ENCODE peak calls at places on chromosomes 6 and 20, in nine cellular contexts. T, I, G, Y, N, H, J, R and Z are unnamed samples.

GRCh38 chr6:144284753-144285547 is at the start of gene UTRN:
- DNase-seq in R (peak; percentile 29), I (peak; percentile 34), Y (peak; percentile 45), J (peak; percentile 94), N (peak; percentile 81), G (peak; percentile 76), T (peak; percentile 85), H (peak; percentile 87), Z (peak; percentile 15)

GRCh38 chr20:40108321-40108720 is 580.7 kb downstream of the MAFB start:
- DNase-seq in G (no peak), I (no peak), J (no peak), R (no peak), N (no peak), H (no peak), Y (no peak), T (no peak), Z (no peak)

GRCh38 chr6:79798841-79799240 is 148.5 kb downstream of the ELOVL4 start:
- DNase-seq in J (no peak), H (no peak), T (no peak), R (no peak), I (no peak), N (no peak), G (no peak), Y (no peak), Z (no peak)

GRCh38 chr6:90719321-90720195 is 132.7 kb upstream of the MAP3K7 start:
- DNase-seq in G (no peak), N (no peak), Y (no peak), H (no peak), J (no peak), T (no peak), I (no peak), R (no peak), Z (no peak)

GRCh38 chr6:35258858-35259193 is 709 bp upstream of the ZNF76 start:
- DNase-seq in I (no peak), N (peak; percentile 65), G (no peak), H (no peak), J (peak; percentile 67), Y (no peak), R (no peak), T (peak; percentile 60), Z (no peak)

GRCh38 chr6:122381494-122382083 is 17.9 kb upstream of the HSF2 start:
- DNase-seq in N (peak; percentile 71), R (peak; percentile 70), T (peak; percentile 86), G (peak; percentile 51), J (peak; percentile 92), Y (peak; percentile 34), H (peak; percentile 35), I (peak; percentile 72), Z (no peak)

GRCh38 chr6:56649782-56650181 is 7.1 kb upstream of the DST start:
- DNase-seq in T (peak; percentile 51), N (no peak), R (no peak), J (no peak), Y (no peak), I (no peak), G (no peak), H (no peak), Z (no peak)

GRCh38 chr6:30730611-30731435 is 10.7 kb downstream of the TUBB start:
- DNase-seq in R (peak; percentile 81), N (peak; percentile 83), T (peak; percentile 49), H (peak; percentile 67), Y (peak; percentile 31), I (peak; percentile 82), J (peak; percentile 94), G (peak; percentile 99), Z (peak; percentile 36)

GRCh38 chr20:32614772-32615171 is 29.6 kb upstream of the NOL4L start:
- DNase-seq in G (no peak), H (no peak), J (no peak), R (no peak), I (no peak), T (no peak), Y (no peak), N (no peak), Z (no peak)

GRCh38 chr20:10673176-10673830 is 496 bp downstream of the JAG1 start:
- DNase-seq in Y (no peak), T (no peak), G (peak; percentile 17), I (no peak), H (peak; percentile 53), R (no peak), J (peak; percentile 83), N (peak; percentile 40), Z (peak; percentile 48)

GRCh38 chr20:45014671-45015415 is 48.5 kb downstream of the STK4 start:
- DNase-seq in G (no peak), R (no peak), I (no peak), J (no peak), N (no peak), H (no peak), Y (no peak), T (peak; percentile 29), Z (no peak)

GRCh38 chr6:393391-394221 is 2.1 kb downstream of the IRF4 start:
- DNase-seq in I (no peak), Y (no peak), N (no peak), T (no peak), R (no peak), J (peak; percentile 58), G (no peak), H (no peak), Z (no peak)

GRCh38 chr6:101435028-101435427 is 41.5 kb downstream of the GRIK2 start:
- DNase-seq in H (no peak), N (no peak), T (no peak), I (no peak), G (no peak), R (no peak), Y (no peak), J (no peak), Z (no peak)

GRCh38 chr6:4356899-4357659 is 221.7 kb upstream of the ECI2 start:
- DNase-seq in N (no peak), G (no peak), H (no peak), J (no peak), Y (no peak), R (no peak), I (no peak), T (no peak), Z (no peak)
- H3K27ac ChIP-seq in N (peak overlapping the region; percentile 29), G (no peak overlapping the region), H (peak overlapping the region; percentile 70), J (no peak overlapping the region), Y (peak overlapping the region; percentile 69), R (no peak overlapping the region), I (no peak overlapping the region), T (peak overlapping the region; percentile 37), Z (no peak overlapping the region)

GRCh38 chr6:6890400-6890858 is 217.3 kb upstream of the RREB1 start:
- DNase-seq in I (no peak), N (peak; percentile 67), H (peak; percentile 76), J (peak; percentile 70), R (no peak), G (peak; percentile 59), Y (no peak), T (peak; percentile 24), Z (no peak)
- H3K27ac ChIP-seq in I (no peak overlapping the region), N (peak overlapping the region; percentile 50), H (peak overlapping the region; percentile 87), J (no peak overlapping the region), R (peak overlapping the region; percentile 46), G (no peak overlapping the region), Y (no peak overlapping the region), T (no peak overlapping the region), Z (no peak overlapping the region)

DNA sequence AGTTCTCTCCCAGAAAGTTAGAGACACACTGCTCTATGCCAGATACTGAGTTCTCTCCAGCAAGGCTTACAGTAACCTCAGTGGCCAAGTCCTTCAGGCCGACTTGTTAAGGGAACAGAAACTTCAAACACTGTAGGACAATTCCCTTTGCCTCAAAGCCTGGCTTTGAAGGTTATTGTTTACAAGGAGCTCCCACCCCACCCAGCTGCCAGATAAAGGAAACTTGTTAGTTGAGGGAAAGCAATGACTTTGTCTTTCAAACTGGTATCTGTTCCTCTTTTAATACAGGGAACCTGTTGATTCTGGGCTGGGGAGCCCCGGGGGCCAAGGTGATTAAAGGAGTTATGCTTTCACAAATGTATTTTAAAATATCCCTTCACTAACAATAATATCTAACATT is 27.7 kb upstream of the CDKN1A start:
- DNase-seq in N (no peak), G (no peak), J (no peak), I (no peak), R (no peak), H (no peak), T (peak; percentile 17), Y (no peak), Z (no peak)
- H3K27ac ChIP-seq in N (no peak overlapping the region), G (no peak overlapping the region), J (no peak overlapping the region), I (no peak overlapping the region), R (no peak overlapping the region), H (no peak overlapping the region), T (no peak overlapping the region), Y (no peak overlapping the region), Z (no peak overlapping the region)

GRCh38 chr20:23156170-23156841 is 70.2 kb upstream of the CD93 start:
- DNase-seq in N (peak; percentile 40), T (peak; percentile 88), Y (no peak), R (no peak), I (no peak), H (no peak), G (no peak), J (no peak), Z (no peak)
- H3K27ac ChIP-seq in N (peak overlapping the region; percentile 33), T (peak overlapping the region; percentile 58), Y (peak overlapping the region; percentile 81), R (peak overlapping the region; percentile 65), I (no peak overlapping the region), H (peak overlapping the region; percentile 17), G (no peak overlapping the region), J (no peak overlapping the region), Z (no peak overlapping the region)

GRCh38 chr20:53785320-53785719 is 191.7 kb upstream of the ZNF217 start:
- DNase-seq in J (no peak), R (no peak), I (no peak), G (no peak), H (no peak), T (no peak), Y (no peak), N (no peak), Z (no peak)

GRCh38 chr20:53786071-53786444 is 192.4 kb upstream of the ZNF217 start:
- DNase-seq in J (no peak), Y (no peak), H (no peak), T (no peak), R (no peak), G (no peak), I (no peak), N (no peak), Z (no peak)

GRCh38 chr20:53786445-53787267 is 193.0 kb upstream of the ZNF217 start:
- DNase-seq in T (no peak), G (no peak), N (no peak), Y (no peak), R (no peak), H (no peak), J (no peak), I (no peak), Z (no peak)

GRCh38 chr20:53789913-53790675 is 196.5 kb upstream of the ZNF217 start:
- DNase-seq in I (no peak), Y (no peak), N (no peak), G (no peak), H (no peak), J (no peak), T (no peak), R (no peak), Z (no peak)

GRCh38 chr20:53788253-53789022 is 194.8 kb upstream of the ZNF217 start:
- DNase-seq in T (no peak), G (no peak), N (no peak), J (no peak), I (no peak), Y (no peak), H (no peak), R (no peak), Z (no peak)
- H3K27ac ChIP-seq in T (no peak overlapping the region), G (no peak overlapping the region), N (no peak overlapping the region), J (no peak overlapping the region), I (no peak overlapping the region), Y (no peak overlapping the region), H (no peak overlapping the region), R (no peak overlapping the region), Z (no peak overlapping the region)